ENCODE peak calls at places on chromosomes 11 and 22, in eight cellular contexts. P, E, K, R, W, B, T and I are unnamed samples.

GRCh38 chr22:27799334-27800249 is 2.0 kb downstream of the MN1 start:
- DNase-seq in P (no peak), E (no peak), K (no peak), R (no peak), W (no peak), B (peak), T (peak), I (no peak)

GRCh38 chr11:4030197-4030596 is 64.4 kb upstream of the RRM1 start:
- DNase-seq in P (no peak), E (no peak), K (no peak), R (no peak), W (no peak), B (no peak), T (no peak), I (no peak)

GRCh38 chr11:124920870-124921609 is 2.0 kb downstream of the HEPN1 start:
- DNase-seq in P (no peak), E (no peak), K (peak), R (no peak), W (peak), B (peak), T (peak), I (peak)

GRCh38 chr22:35728639-35729308 is 11.1 kb downstream of the APOL5 start:
- DNase-seq in P (no peak), E (no peak), K (no peak), R (no peak), W (no peak), B (no peak), T (no peak), I (no peak)

GRCh38 chr11:82999232-82999631 is 72.5 kb downstream of the RAB30 start:
- DNase-seq in P (no peak), E (no peak), K (no peak), R (no peak), W (no peak), B (no peak), T (no peak), I (no peak)

GRCh38 chr11:134569195-134569594 is 157.2 kb upstream of the B3GAT1 start:
- DNase-seq in P (no peak), E (peak), K (no peak), R (no peak), W (no peak), B (no peak), T (no peak), I (no peak)

GRCh38 chr11:10618490-10618889 is 50.0 kb upstream of the LYVE1 start:
- DNase-seq in P (no peak), E (no peak), K (no peak), R (no peak), W (no peak), B (no peak), T (no peak), I (no peak)

GRCh38 chr11:120236169-120237107 is 3.5 kb upstream of the POU2F3 start:
- DNase-seq in P (peak), E (no peak), K (no peak), R (no peak), W (no peak), B (no peak), T (no peak), I (no peak)

GRCh38 chr11:9577551-9577950 is 4.1 kb downstream of the WEE1 start:
- DNase-seq in P (no peak), E (no peak), K (no peak), R (no peak), W (no peak), B (no peak), T (peak), I (no peak)

GRCh38 chr11:134995746-134996145 is 583.7 kb upstream of the B3GAT1 start:
- DNase-seq in P (no peak), E (no peak), K (no peak), R (no peak), W (no peak), B (no peak), T (no peak), I (no peak)

GRCh38 chr11:57681168-57681567 is 13.3 kb downstream of the ZDHHC5 start:
- DNase-seq in P (no peak), E (no peak), K (no peak), R (no peak), W (no peak), B (no peak), T (no peak), I (no peak)

GRCh38 chr22:42236848-42237247 is 33.6 kb downstream of the TCF20 start:
- DNase-seq in P (no peak), E (no peak), K (no peak), R (no peak), W (no peak), B (no peak), T (no peak), I (no peak)

GRCh38 chr11:9838961-9839360 is 175.1 kb downstream of the SWAP70 start:
- DNase-seq in P (no peak), E (no peak), K (no peak), R (no peak), W (no peak), B (no peak), T (no peak), I (no peak)

GRCh38 chr11:103608566-103608965 is 427.9 kb upstream of the DDI1 start:
- DNase-seq in P (no peak), E (no peak), K (no peak), R (no peak), W (no peak), B (no peak), T (peak), I (no peak)

GRCh38 chr11:11022126-11022730 is 164.4 kb upstream of the ZBED5 start:
- DNase-seq in P (peak), E (no peak), K (no peak), R (no peak), W (no peak), B (no peak), T (peak), I (no peak)

GRCh38 chr11:66211100-66211499 is 57.3 kb upstream of the RAB1B start:
- DNase-seq in P (no peak), E (no peak), K (no peak), R (no peak), W (no peak), B (no peak), T (no peak), I (no peak)

GRCh38 chr11:8031248-8032115 is 44.3 kb downstream of the EIF3F start:
- DNase-seq in P (no peak), E (peak), K (peak), R (no peak), W (peak), B (no peak), T (no peak), I (no peak)

GRCh38 chr11:27972432-27973170 is 135.4 kb downstream of the KIF18A start:
- DNase-seq in P (no peak), E (no peak), K (no peak), R (no peak), W (no peak), B (no peak), T (peak), I (no peak)

GRCh38 chr22:32474635-32475427 is at the start of gene FBXO7:
- DNase-seq in P (peak), E (peak), K (peak), R (peak), W (peak), B (peak), T (peak), I (peak)

GRCh38 chr11:44680982-44681597 is 45.7 kb upstream of the TSPAN18 start:
- DNase-seq in P (no peak), E (no peak), K (no peak), R (no peak), W (no peak), B (no peak), T (peak), I (no peak)

GRCh38 chr11:35231074-35231473 is 92.1 kb downstream of the CD44 start:
- DNase-seq in P (no peak), E (no peak), K (no peak), R (no peak), W (no peak), B (no peak), T (no peak), I (no peak)

GRCh38 chr11:23280088-23280487 is 419.8 kb upstream of the CCDC179 start:
- DNase-seq in P (no peak), E (no peak), K (no peak), R (no peak), W (no peak), B (no peak), T (peak), I (no peak)

GRCh38 chr11:106717222-106717621 is 301.1 kb downstream of the GUCY1A2 start:
- DNase-seq in P (no peak), E (no peak), K (no peak), R (no peak), W (no peak), B (no peak), T (no peak), I (no peak)

GRCh38 chr22:39500101-39500500 is 2.0 kb upstream of the MIEF1 start:
- DNase-seq in P (no peak), E (no peak), K (no peak), R (no peak), W (no peak), B (no peak), T (no peak), I (no peak)

GRCh38 chr11:93192163-93192562 is 5.6 kb downstream of the SLC36A4 start:
- DNase-seq in P (peak), E (no peak), K (no peak), R (no peak), W (no peak), B (no peak), T (peak), I (peak)

GRCh38 chr11:86624366-86624765 is 48.0 kb downstream of the ME3 start:
- DNase-seq in P (no peak), E (no peak), K (no peak), R (no peak), W (no peak), B (no peak), T (peak), I (no peak)

GRCh38 chr11:794766-795637 is 3.1 kb downstream of the SLC25A22 start:
- DNase-seq in P (no peak), E (no peak), K (no peak), R (no peak), W (no peak), B (no peak), T (no peak), I (no peak)

GRCh38 chr11:121538054-121538453 is 85.3 kb upstream of the SORL1-AS1 start:
- DNase-seq in P (no peak), E (no peak), K (no peak), R (no peak), W (no peak), B (no peak), T (no peak), I (no peak)

GRCh38 chr22:30251661-30252226 is 5.2 kb upstream of the LIF start:
- DNase-seq in P (no peak), E (no peak), K (no peak), R (peak), W (no peak), B (no peak), T (no peak), I (no peak)

DNA sequence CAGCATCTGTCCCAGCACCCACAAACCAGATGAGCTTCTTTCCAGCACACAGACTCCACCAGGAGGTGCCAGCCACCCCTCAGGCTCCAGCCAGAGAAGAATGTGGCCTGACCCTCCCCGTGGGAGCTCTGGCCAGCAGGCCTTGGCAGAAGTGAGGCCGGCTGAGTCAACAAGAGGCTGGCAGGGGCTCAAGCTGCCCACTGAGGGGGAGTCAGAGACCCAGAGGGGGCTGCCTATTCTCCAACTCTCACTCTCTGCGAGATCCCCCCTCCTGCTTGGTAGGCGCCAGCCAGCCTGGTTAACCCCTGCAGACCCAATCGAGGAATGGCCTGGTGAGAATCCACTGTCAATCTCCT is 10.6 kb upstream of the CDC42EP1 start:
- DNase-seq in P (no peak), E (peak), K (no peak), R (no peak), W (no peak), B (peak), T (peak), I (no peak)
- TF ChIP-seq CTCF in P (peak), E (peak), K (no peak), R (no peak), W (peak), B (no peak), T (peak), I (no peak)

GRCh38 chr11:73359930-73360742 is 16.1 kb upstream of the RELT start:
- DNase-seq in P (peak), E (no peak), K (no peak), R (no peak), W (no peak), B (peak), T (peak), I (peak)
- TF ChIP-seq CTCF in P (peak), E (no peak), K (no peak), R (no peak), W (no peak), B (peak), T (peak), I (peak)

DNA sequence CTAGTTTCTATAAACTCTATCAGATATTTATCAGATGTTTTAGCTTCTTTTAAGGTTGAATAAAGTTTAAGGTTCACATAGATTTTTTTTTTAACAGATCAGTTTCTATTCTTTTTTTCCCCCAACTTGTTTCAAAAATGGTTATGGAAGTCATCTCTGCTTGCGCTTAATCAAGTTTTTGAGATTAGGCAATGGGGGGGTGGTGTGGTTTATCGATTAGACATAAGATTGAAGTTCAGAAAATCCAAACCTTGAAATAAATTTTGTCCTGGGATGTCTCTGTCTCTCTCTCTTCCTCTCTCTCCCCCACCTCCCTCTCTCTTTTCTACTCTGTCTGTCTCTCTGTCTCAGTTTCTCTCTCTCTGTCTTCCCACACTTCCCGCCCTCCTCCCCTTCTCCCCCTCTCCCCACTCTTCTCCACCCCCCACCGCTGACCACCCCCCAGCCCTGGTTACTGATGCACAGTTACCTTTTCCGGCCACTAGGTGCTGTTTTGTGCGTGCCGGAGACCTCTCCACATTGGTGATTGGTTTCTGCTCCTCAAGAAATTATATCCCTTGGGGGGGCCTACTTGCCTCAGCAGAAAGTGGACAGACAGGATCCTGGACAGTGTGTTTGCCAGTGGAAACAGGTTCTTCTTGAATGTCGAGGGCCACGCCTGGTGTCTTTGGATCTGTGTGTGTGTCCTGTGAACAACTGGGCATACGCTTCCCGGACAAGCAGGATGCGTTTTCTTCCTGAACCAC is 29.7 kb upstream of the ANO1 start:
- DNase-seq in P (peak), E (peak), K (no peak), R (no peak), W (no peak), B (no peak), T (no peak), I (peak)
- TF ChIP-seq CTCF in P (peak), E (no peak), K (no peak), R (no peak), W (peak), B (no peak), T (peak), I (peak)

GRCh38 chr11:69643646-69644045 is 2.7 kb downstream of the CCND1 start:
- DNase-seq in P (no peak), E (peak), K (no peak), R (no peak), W (no peak), B (no peak), T (no peak), I (no peak)
- TF ChIP-seq CTCF in P (no peak), E (no peak), K (no peak), R (no peak), W (peak), B (no peak), T (no peak), I (peak)